ENCODE peak calls at places on chromosomes 3 and 15, in four cellular contexts. Z is spleen, I is breast epithelium, X is adrenal gland. Y is an unnamed sample.

GRCh38 chr3:63470745-63471144 is 181.7 kb upstream of the SNTN start:
- DNase-seq in Z (no peak), I (no peak), X (no peak), Y (no peak)

GRCh38 chr3:160473233-160473632 is 23.6 kb upstream of the TRIM59 start:
- DNase-seq in Z (no peak), I (no peak), X (no peak), Y (no peak)

GRCh38 chr3:20930034-20930433 is 744.0 kb upstream of the SGO1 start:
- DNase-seq in Z (no peak), I (no peak), X (no peak), Y (peak; percentile 29)

GRCh38 chr15:96264801-96265515 is 65.5 kb upstream of the NR2F2 start:
- DNase-seq in Z (no peak), I (no peak), X (no peak), Y (no peak)

GRCh38 chr3:185789891-185790830 is 34.7 kb downstream of the IGF2BP2 start:
- DNase-seq in Z (no peak), I (no peak), X (no peak), Y (no peak)

GRCh38 chr3:171950373-171950772 is 89.0 kb upstream of the FNDC3B start:
- DNase-seq in Z (no peak), I (no peak), X (no peak), Y (peak; percentile 39)

GRCh38 chr15:58985443-58985842 is 2.0 kb upstream of the RNF111 start:
- DNase-seq in Z (no peak), I (no peak), X (peak; percentile 51), Y (peak; percentile 82)

GRCh38 chr15:66757521-66757920 is 55.5 kb downstream of the SMAD6 start:
- DNase-seq in Z (peak; percentile 49), I (no peak), X (no peak), Y (no peak)

GRCh38 chr3:42225486-42226363 is 40.3 kb downstream of the CCK start:
- DNase-seq in Z (no peak), I (no peak), X (no peak), Y (no peak)

GRCh38 chr15:38316311-38316710 is 63.7 kb downstream of the SPRED1 start:
- DNase-seq in Z (no peak), I (no peak), X (no peak), Y (no peak)

DNA sequence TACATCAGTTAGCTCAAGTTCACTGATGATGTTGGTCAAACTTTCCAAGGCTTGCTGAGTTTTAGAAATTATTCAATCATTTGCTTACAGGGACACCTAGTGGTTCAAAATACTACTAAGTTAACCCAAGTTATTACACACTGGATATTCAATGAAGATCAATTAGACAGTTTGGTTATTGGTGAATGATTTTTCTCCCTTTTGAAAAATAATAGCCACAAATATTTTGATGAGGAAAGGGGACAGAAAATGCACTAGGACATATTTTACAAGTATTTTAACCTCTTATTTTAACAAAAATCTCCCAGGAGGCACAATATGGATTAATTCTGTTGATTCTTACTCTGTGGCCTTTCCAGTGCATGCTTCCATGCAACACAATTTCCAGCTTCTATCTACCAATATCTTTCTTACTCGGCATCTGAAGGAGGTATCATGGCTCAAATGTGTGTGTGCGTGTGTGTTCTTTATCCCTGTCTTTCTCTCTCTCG is 20.1 kb upstream of the GOLGA6L2 start:
- DNase-seq in Z (no peak), I (no peak), X (no peak), Y (peak; percentile 45)
- TF ChIP-seq CTCF in Z (no peak), I (no peak), X (peak; percentile 61), Y (peak; percentile 10)

DNA sequence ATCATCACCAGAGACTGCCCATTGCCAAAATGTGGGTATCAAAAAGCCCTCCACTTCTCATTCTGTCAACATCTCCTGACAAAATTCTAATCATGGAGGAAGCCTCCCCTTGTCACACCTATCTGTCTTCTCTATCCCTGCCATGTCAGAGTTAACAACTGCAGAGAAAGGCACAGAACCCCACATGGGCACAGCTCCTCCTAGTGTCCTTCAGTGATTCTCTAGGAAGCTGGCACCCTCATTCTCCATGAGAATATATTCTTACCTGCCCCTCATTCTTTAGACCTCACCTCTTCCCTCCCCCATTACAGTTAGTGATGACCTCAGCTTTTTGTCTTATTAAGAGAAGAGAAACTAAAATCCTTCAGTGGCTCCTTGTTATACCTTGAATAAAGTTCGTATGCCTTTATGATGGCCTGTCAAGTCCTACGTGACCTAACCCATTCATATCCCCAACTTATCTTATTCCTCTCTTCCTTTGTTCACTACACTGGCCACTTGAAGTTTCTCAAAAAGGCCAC is 44.6 kb downstream of the NME9 start:
- DNase-seq in Z (no peak), I (no peak), X (no peak), Y (peak; percentile 9)
- TF ChIP-seq CTCF in Z (no peak), I (no peak), X (no peak), Y (no peak)

GRCh38 chr15:67831363-67831762 is 6.1 kb downstream of the SKOR1 start:
- DNase-seq in Z (no peak), I (peak; percentile 2), X (no peak), Y (no peak)

GRCh38 chr15:67833504-67834248 is 6.2 kb downstream of the RNU6-1 start:
- DNase-seq in Z (peak; percentile 87), I (peak; percentile 50), X (peak; percentile 48), Y (peak; percentile 50)

GRCh38 chr15:67832965-67833503 is 6.8 kb downstream of the RNU6-1 start:
- DNase-seq in Z (no peak), I (no peak), X (no peak), Y (no peak)

GRCh38 chr15:67834249-67834592 is 5.6 kb downstream of the RNU6-1 start:
- DNase-seq in Z (no peak), I (no peak), X (no peak), Y (no peak)

GRCh38 chr15:67832031-67832551 is 6.8 kb downstream of the SKOR1 start:
- DNase-seq in Z (no peak), I (peak; percentile 49), X (no peak), Y (peak; percentile 55)
- TF ChIP-seq CTCF in Z (no peak), I (no peak), X (no peak), Y (peak; percentile 37)

DNA sequence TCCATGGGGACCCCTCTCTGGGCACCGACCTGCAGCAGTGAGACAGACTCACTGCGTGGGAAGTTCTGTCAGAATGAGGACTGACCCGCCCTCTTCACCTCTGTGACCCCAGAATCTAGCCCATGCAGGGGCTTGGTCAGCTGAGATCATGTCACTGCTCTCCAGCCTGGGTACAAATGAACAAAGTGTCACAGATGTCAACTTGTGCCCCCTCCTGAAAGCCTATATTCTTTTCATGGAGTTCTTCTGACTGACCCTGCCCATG is 210.8 kb downstream of the XXYLT1 start:
- DNase-seq in Z (no peak), I (no peak), X (no peak), Y (no peak)
- TF ChIP-seq CTCF in Z (no peak), I (no peak), X (no peak), Y (no peak)

DNA sequence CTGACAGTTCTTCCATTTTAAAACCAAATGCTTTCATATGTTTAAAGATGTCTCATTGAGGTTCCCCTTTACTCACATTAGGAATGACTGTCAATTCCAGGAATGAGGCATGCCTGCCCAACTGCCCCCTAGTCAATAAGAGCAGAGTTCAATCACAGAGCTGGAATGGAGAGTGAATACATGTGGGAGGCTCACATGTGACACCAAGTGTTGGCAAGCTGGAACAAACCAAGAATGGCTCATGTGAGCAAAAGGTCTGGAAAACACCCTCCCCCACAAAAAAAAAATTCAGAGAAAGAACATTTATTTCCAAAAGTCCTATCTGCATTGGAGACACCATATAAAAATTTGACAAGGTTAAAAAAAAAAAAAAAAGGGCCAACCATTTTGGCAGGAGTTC is 3.7 kb downstream of the PBRM1 start:
- DNase-seq in Z (no peak), I (no peak), X (peak; percentile 54), Y (peak; percentile 84)
- TF ChIP-seq CTCF in Z (no peak), I (no peak), X (no peak), Y (no peak)

GRCh38 chr15:60932051-60932915 is 296.8 kb downstream of the RORA start:
- DNase-seq in Z (no peak), I (no peak), X (peak; percentile 93), Y (peak; percentile 80)
- TF ChIP-seq CTCF in Z (no peak), I (no peak), X (peak; percentile 69), Y (peak; percentile 18)

DNA sequence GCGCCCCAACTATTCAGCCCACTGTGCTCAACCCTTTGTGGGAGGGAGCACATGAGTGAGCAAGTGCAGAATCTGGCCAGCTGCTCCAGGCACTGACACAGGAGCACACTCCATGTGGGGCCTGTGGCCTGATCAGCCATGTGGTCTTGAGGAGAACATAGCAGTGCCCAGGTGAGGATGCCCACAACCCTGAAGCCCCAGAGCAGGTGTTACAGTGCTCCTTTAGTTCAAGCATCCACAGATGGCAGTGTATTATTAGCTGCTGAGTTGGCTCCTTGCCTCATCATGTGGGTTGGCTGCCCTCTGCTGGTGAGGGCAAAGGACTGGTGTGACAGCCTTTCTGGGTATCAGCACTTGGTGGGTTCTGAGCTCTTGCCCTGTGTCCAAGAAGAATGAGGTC is 1588.2 kb downstream of the SI start:
- DNase-seq in Z (peak; percentile 42), I (no peak), X (peak; percentile 53), Y (peak; percentile 42)
- TF ChIP-seq CTCF in Z (no peak), I (no peak), X (peak; percentile 7), Y (peak; percentile 60)

GRCh38 chr15:33729648-33730047 is 238.6 kb upstream of the CHRM5 start:
- DNase-seq in Z (no peak), I (no peak), X (no peak), Y (peak; percentile 56)
- TF ChIP-seq CTCF in Z (no peak), I (no peak), X (no peak), Y (peak; percentile 31)